ENCODE peak calls at places on chromosome 3, in six cellular contexts. U is thoracic aorta, V is SK-N-SH, S is Caco-2, T is fibroblast of lung, X is body of pancreas. Y is an unnamed sample.
A peak's percentile ranks its signal among the peaks of the same experiment; 100 is the strongest.

GRCh38 chr3:70108072-70108471 is 108.5 kb downstream of the SAMMSON start:
- DNase-seq in T (peak; percentile 24), S (peak; percentile 35), V (peak; percentile 17), U (no peak), X (peak; percentile 52), Y (no peak)

GRCh38 chr3:131107637-131108433 is 81.2 kb downstream of the NEK11 start:
- DNase-seq in T (no peak), U (no peak), X (no peak), S (no peak), V (no peak), Y (no peak)

GRCh38 chr3:49132437-49133225 is at the start of gene LAMB2:
- DNase-seq in U (no peak), V (peak; percentile 86), T (peak; percentile 77), X (peak; percentile 75), S (peak; percentile 87), Y (peak; percentile 74)

GRCh38 chr3:169573129-169573528 is 90.4 kb downstream of the MECOM start:
- DNase-seq in X (no peak), T (peak; percentile 23), U (no peak), V (peak; percentile 10), S (no peak), Y (no peak)

GRCh38 chr3:196639517-196640500 is at the start of gene NRROS:
- DNase-seq in T (peak; percentile 44), S (peak; percentile 55), X (peak; percentile 69), V (peak; percentile 72), U (no peak), Y (no peak)

GRCh38 chr3:126932188-126932931 is 50.6 kb upstream of the PLXNA1 start:
- DNase-seq in S (no peak), X (no peak), V (no peak), T (peak; percentile 25), U (no peak), Y (peak; percentile 20)

GRCh38 chr3:47431225-47431624 is 44.5 kb downstream of the SCAP start:
- DNase-seq in S (no peak), V (no peak), T (no peak), X (no peak), U (no peak), Y (no peak)

GRCh38 chr3:129575233-129575986 is 31.1 kb downstream of the PLXND1 start:
- DNase-seq in T (no peak), X (no peak), V (no peak), U (no peak), S (no peak), Y (no peak)

GRCh38 chr3:100927775-100928174 is 65.4 kb downstream of the ABI3BP start:
- DNase-seq in U (no peak), S (no peak), T (no peak), V (no peak), X (no peak), Y (peak; percentile 66)

GRCh38 chr3:72515915-72516314 is 332.3 kb downstream of the SHQ1 start:
- DNase-seq in U (no peak), X (no peak), V (no peak), S (no peak), T (peak; percentile 44), Y (no peak)

GRCh38 chr3:194315088-194315964 is 35.8 kb downstream of the CPN2 start:
- DNase-seq in X (peak; percentile 79), T (peak; percentile 76), S (peak; percentile 95), V (peak; percentile 94), U (no peak), Y (peak; percentile 64)

GRCh38 chr3:170738756-170739155 is 131.2 kb downstream of the RPL22L1 start:
- DNase-seq in X (no peak), V (no peak), U (no peak), T (no peak), S (no peak), Y (no peak)

GRCh38 chr3:57224856-57225255 is 2.7 kb upstream of the APPL1 start:
- DNase-seq in T (no peak), U (no peak), S (no peak), X (no peak), V (no peak), Y (no peak)

GRCh38 chr3:149585401-149585726 is 72.5 kb downstream of the WWTR1 start:
- DNase-seq in U (no peak), X (no peak), V (no peak), T (no peak), S (no peak), Y (no peak)

GRCh38 chr3:146142757-146143156 is 18.2 kb downstream of the PLOD2 start:
- DNase-seq in V (no peak), X (peak; percentile 8), T (peak; percentile 81), S (no peak), U (no peak), Y (no peak)

GRCh38 chr3:37171144-37171543 is 3.2 kb downstream of the LRRFIP2 start:
- DNase-seq in T (peak; percentile 21), X (no peak), V (no peak), U (no peak), S (no peak), Y (no peak)

GRCh38 chr3:69787436-69788168 is 48.3 kb downstream of the MITF start:
- DNase-seq in U (no peak), V (no peak), X (no peak), S (no peak), T (peak; percentile 86), Y (peak; percentile 72)

GRCh38 chr3:43867673-43868072 is 176.9 kb downstream of the ABHD5 start:
- DNase-seq in T (peak; percentile 71), V (no peak), U (no peak), X (no peak), S (no peak), Y (no peak)

GRCh38 chr3:134369231-134369741 is 5.0 kb downstream of the AMOTL2 start:
- DNase-seq in S (no peak), T (peak; percentile 57), X (no peak), U (no peak), V (no peak), Y (peak; percentile 59)
- H3K4me1 ChIP-seq in S (peaks cover 81% of the 10 kb centered on the region), T (peaks cover 68% of the 10 kb centered on the region), X (peaks cover 83% of the 10 kb centered on the region), U (peaks cover 66% of the 10 kb centered on the region), V (peaks cover 77% of the 10 kb centered on the region), Y (peaks cover 37% of the 10 kb centered on the region)

GRCh38 chr3:192482809-192483208 is 244.5 kb downstream of the FGF12 start:
- DNase-seq in X (no peak), U (no peak), V (no peak), T (no peak), S (no peak), Y (no peak)
- H3K4me1 ChIP-seq in X (no peaks in the 10 kb centered on the region), U (no peaks in the 10 kb centered on the region), V (no peaks in the 10 kb centered on the region), T (no peaks in the 10 kb centered on the region), S (no peaks in the 10 kb centered on the region), Y (no peaks in the 10 kb centered on the region)

GRCh38 chr3:154089416-154090115 is 31.6 kb upstream of the ARHGEF26 start:
- DNase-seq in T (no peak), S (peak; percentile 43), X (peak; percentile 7), V (peak; percentile 44), U (no peak), Y (peak; percentile 62)
- H3K4me1 ChIP-seq in T (no peaks in the 10 kb centered on the region), S (peaks cover 11% of the 10 kb centered on the region), X (peaks cover 9% of the 10 kb centered on the region), V (no peaks in the 10 kb centered on the region), U (no peaks in the 10 kb centered on the region), Y (no peaks in the 10 kb centered on the region)

DNA sequence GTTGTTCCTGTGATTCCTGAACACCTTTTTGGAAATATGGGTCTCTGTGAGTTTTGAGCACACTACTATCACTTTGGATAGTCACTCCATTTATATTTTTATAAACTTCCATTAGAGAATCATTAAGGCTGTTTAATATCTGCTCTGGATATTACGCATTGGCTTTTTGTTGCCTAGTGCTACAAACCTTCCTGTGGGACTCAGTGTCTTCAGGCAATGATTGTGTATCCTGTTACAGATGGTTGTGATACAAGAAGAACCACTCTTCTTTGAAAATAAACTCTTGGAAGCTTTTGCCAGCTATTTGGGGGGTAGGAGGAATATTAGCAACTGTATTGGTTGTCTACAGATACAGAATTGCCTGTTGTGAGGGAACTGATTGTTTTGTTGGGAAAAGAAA is 15.6 kb downstream of the GCSAM start:
- DNase-seq in S (no peak), U (no peak), V (no peak), T (no peak), X (no peak), Y (no peak)
- H3K4me1 ChIP-seq in S (peaks cover 7% of the 10 kb centered on the region), U (no peaks in the 10 kb centered on the region), V (no peaks in the 10 kb centered on the region), T (no peaks in the 10 kb centered on the region), X (peaks cover 14% of the 10 kb centered on the region), Y (no peaks in the 10 kb centered on the region)

GRCh38 chr3:105537371-105538075 is 170.8 kb downstream of the ALCAM start:
- DNase-seq in U (no peak), S (no peak), V (no peak), X (no peak), T (peak; percentile 39), Y (no peak)
- H3K4me1 ChIP-seq in U (no peaks in the 10 kb centered on the region), S (no peaks in the 10 kb centered on the region), V (peaks cover 12% of the 10 kb centered on the region), X (no peaks in the 10 kb centered on the region), T (no peaks in the 10 kb centered on the region), Y (no peaks in the 10 kb centered on the region)

GRCh38 chr3:183309276-183309675 is 56.2 kb downstream of the B3GNT5 start:
- DNase-seq in T (no peak), X (no peak), V (no peak), S (no peak), U (no peak), Y (no peak)

GRCh38 chr3:183306798-183307671 is 54.0 kb downstream of the B3GNT5 start:
- DNase-seq in X (peak; percentile 94), U (peak; percentile 18), S (peak; percentile 20), V (no peak), T (peak; percentile 75), Y (no peak)

GRCh38 chr3:183310936-183311335 is 57.9 kb downstream of the B3GNT5 start:
- DNase-seq in S (no peak), U (no peak), X (no peak), T (no peak), V (no peak), Y (no peak)

GRCh38 chr3:183308746-183309145 is 55.7 kb downstream of the B3GNT5 start:
- DNase-seq in S (no peak), T (no peak), V (no peak), X (no peak), U (no peak), Y (no peak)

DNA sequence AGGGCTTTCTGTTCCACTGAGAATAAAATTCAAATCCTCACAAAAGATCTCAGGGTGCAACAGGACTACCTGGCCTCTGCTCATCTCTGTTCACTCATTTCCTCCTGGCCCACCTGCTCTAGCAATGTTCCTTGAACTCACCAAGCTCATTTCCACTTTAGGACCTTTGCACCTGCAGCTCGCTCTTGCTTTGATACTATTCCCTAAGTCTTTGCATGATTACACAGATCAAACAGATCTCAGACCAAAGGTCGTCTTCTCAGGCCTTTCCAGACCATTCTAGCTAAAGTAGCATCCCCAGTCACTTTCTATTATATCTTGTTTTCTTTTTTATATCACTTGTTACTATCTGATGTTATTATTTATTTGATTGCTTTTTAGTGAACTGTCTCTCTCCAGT is 54.7 kb downstream of the B3GNT5 start:
- DNase-seq in V (no peak), S (peak; percentile 16), T (no peak), U (no peak), X (no peak), Y (no peak)
- H3K4me1 ChIP-seq in V (no peaks in the 10 kb centered on the region), S (peaks cover 20% of the 10 kb centered on the region), T (no peaks in the 10 kb centered on the region), U (no peaks in the 10 kb centered on the region), X (peaks cover 22% of the 10 kb centered on the region), Y (peaks cover 7% of the 10 kb centered on the region)

GRCh38 chr3:133475245-133476010 is 75.6 kb downstream of the BFSP2 start:
- DNase-seq in T (no peak), V (no peak), X (no peak), U (no peak), S (peak; percentile 29), Y (no peak)
- H3K4me1 ChIP-seq in T (peaks cover 7% of the 10 kb centered on the region), V (no peaks in the 10 kb centered on the region), X (peaks cover 3% of the 10 kb centered on the region), U (peaks cover 3% of the 10 kb centered on the region), S (peaks cover 74% of the 10 kb centered on the region), Y (peaks cover 11% of the 10 kb centered on the region)

DNA sequence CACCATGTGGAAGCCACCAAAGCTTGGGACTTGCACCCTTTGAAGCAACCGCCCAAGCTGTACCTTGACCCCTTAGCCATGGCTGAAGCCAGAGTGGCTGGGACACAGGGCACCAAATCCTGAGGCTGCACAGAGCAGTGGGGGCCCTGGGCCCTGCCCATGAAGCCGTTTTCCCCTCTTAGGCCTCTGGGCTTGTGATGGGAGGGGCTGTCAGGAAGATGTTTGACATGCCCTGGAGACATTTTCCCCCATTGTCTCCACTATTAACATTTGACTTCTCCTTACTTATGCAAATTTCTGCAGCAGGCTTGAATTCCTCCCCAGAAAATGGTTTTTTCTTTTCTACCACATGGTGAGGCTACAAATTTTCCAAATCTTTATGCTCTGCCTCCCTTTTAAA is 522.2 kb downstream of the EDEM1 start:
- DNase-seq in V (no peak), X (no peak), T (no peak), S (no peak), U (no peak), Y (no peak)
- H3K4me1 ChIP-seq in V (no peaks in the 10 kb centered on the region), X (no peaks in the 10 kb centered on the region), T (no peaks in the 10 kb centered on the region), S (no peaks in the 10 kb centered on the region), U (no peaks in the 10 kb centered on the region), Y (no peaks in the 10 kb centered on the region)

Y was measured in foreskin keratinocyte.